ENCODE peak calls at places on chromosome 17, in six cellular contexts. G is cardiac muscle cell, I is endothelial cell, D is ascending aorta, M is psoas muscle, L is brain microvascular endothelial cell. J is an unnamed sample.

GRCh38 chr17:49471089-49471683 is 23.9 kb upstream of the NGFR start:
- DNase-seq in G (peak), I (no peak), D (no peak), M (peak), L (no peak), J (no peak)

GRCh38 chr17:49928826-49929475 is 40.0 kb upstream of the DLX4 start:
- DNase-seq in G (no peak), I (no peak), D (no peak), M (no peak), L (no peak), J (peak)

GRCh38 chr17:47305302-47305923 is 18.3 kb upstream of the EFCAB13 start:
- DNase-seq in G (no peak), I (no peak), D (peak), M (no peak), L (peak), J (no peak)

GRCh38 chr17:27322690-27323508 is 29.0 kb downstream of the WSB1 start:
- DNase-seq in G (no peak), I (no peak), D (no peak), M (no peak), L (no peak), J (no peak)

GRCh38 chr17:43814714-43815113 is 18.2 kb downstream of the MPP3 start:
- DNase-seq in G (no peak), I (no peak), D (no peak), M (no peak), L (peak), J (no peak)

GRCh38 chr17:27469256-27469655 is 13.0 kb downstream of the KSR1 start:
- DNase-seq in G (no peak), I (no peak), D (no peak), M (no peak), L (no peak), J (no peak)

GRCh38 chr17:29390856-29391631 is 881 bp downstream of the TAOK1 start:
- DNase-seq in G (peak), I (peak), D (peak), M (no peak), L (peak), J (peak)

GRCh38 chr17:40491486-40491885 is 9.9 kb downstream of the TNS4 start:
- DNase-seq in G (no peak), I (no peak), D (no peak), M (no peak), L (no peak), J (peak)

GRCh38 chr17:3167574-3167973 is 29.7 kb upstream of the OR1A2 start:
- DNase-seq in G (no peak), I (no peak), D (no peak), M (no peak), L (no peak), J (no peak)

GRCh38 chr17:49549691-49550678 is 25.7 kb upstream of the NXPH3 start:
- DNase-seq in G (no peak), I (no peak), D (peak), M (no peak), L (no peak), J (no peak)

DNA sequence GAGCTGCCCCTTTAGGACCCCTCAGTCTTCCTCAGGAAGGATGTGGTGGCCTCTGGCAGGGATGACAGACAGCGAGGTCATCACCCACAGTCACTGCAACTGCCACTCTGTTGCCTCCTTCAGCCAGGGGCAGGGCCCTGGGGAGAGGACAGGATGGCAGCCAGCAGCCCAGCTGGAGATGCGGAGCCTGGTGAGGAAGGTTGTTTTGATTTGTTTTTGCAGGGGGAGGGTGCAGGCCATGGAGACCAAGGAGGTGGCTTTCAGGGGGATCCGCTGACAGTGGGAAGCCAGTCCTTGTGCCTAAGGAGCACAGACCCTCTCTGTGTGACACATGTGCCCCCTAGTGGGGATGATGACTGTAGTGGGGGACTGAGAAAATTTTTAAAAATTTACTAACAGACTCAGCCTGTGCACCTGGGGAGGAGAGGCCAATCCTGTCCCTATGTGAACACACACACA is 7.4 kb downstream of the PRCD start:
- DNase-seq in G (peak), I (peak), D (peak), M (peak), L (peak), J (peak)
- TF ChIP-seq CTCF in G (peak), I (peak), D (peak), M (peak), L (peak), J (peak)

GRCh38 chr17:5438716-5439445 is at the start of gene C1QBP:
- DNase-seq in G (peak), I (peak), D (peak), M (peak), L (peak), J (peak)

GRCh38 chr17:5437721-5438317 is 1.1 kb downstream of the C1QBP start:
- DNase-seq in G (no peak), I (no peak), D (no peak), M (no peak), L (peak), J (no peak)

GRCh38 chr17:5443728-5444127 is 4.8 kb upstream of the C1QBP start:
- DNase-seq in G (no peak), I (no peak), D (no peak), M (no peak), L (no peak), J (no peak)

GRCh38 chr17:5434984-5435383 is 4.0 kb downstream of the C1QBP start:
- DNase-seq in G (no peak), I (no peak), D (no peak), M (no peak), L (no peak), J (peak)

DNA sequence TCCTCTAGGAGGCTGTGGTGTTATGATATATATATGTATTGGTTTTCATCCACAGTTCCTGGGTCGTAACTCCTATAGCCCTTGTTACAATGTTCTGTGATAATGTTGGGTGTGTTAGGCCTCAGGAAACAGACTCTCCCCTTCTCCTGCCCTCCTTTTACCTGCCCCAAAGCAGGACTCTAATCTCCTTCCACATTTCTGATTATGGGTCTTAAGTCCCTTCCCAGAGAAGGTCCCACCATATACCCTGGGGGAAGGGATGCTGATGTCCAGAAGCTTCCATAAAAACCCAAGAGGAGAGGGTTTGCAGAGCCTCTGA is 450 bp upstream of the C1QBP start:
- DNase-seq in G (no peak), I (no peak), D (no peak), M (no peak), L (no peak), J (no peak)
- TF ChIP-seq CTCF in G (peak), I (no peak), D (no peak), M (no peak), L (no peak), J (no peak)

DNA sequence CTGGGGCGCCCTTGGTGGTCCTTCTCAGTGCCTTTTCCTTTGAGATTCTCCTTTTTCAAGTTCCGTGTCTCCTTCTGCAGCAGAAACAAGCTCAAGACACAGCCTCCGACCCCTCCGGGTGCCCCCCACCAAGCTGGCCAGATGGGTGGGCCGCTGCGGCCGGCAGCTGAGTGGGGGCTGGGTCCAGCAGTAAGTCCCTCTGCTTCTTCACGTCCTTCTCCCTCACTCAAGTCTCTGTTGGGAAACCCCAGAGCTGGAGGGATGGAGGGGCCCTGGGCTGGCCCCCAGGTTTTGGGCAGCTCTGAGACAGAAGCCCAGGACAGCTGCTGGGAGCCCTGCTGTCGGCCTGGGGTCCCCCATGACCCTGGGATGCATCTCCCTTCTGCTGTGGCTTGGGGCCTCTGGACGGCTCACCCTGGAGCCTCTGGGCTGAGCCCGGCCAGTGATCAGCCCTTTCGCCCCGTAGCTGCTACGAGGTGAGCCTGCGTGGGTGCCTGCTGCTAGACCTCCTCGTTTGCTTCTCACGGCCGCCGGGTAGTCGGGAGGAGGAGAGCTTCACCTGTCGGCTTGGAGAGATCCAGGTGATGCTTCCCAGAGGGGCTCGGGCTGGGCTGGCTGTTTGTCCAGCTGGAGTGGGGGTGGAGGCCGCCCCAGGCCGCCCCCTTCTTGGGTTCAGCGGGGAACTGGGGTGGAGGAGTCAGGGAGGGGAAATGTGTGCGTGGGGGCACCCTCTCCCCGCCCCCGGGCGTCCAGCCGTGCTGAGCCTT is 10.7 kb downstream of the ENGASE start:
- DNase-seq in G (no peak), I (no peak), D (no peak), M (peak), L (no peak), J (no peak)
- TF ChIP-seq CTCF in G (no peak), I (no peak), D (no peak), M (no peak), L (no peak), J (no peak)

DNA sequence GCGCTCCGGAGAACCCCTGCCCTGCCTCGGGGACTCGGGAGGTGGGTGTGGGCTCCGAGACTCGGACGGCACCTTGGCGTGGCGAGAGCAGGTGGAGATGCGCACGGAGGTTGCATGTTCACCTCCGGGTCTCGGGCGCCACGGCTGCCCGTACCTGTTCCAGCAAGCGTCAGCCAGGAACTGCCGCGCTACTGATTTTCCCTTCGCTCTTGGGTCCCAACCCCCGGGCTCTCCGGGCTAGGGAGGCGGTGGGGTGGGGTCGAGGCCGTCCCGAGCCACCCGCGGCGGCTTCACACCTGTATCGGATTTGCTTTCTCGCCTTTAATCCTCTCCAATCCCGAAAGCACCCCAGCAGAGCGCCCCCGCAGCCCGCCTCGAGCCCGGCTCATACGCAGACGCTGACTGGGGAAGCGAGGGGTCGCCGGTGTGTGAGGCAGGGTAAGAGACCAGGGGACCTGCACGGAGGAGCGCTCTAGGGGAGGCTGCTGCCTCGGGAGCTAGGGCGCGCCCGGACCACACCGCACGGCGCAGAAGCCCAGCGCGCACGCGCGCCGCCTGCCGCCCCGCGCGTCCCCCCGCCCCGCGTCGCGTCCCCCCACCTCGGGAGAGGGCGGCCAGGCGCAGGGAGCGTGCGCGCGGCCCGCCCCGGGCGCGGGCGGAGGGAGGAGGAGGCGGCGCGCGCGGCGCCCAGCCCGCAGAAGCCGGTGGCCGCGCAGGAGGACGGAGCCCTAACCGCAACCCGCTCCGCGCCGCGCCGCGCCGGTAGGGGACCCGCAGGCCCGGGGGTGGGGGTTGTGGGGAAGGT is at the start of gene DUSP14:
- DNase-seq in G (peak), I (peak), D (peak), M (peak), L (peak), J (peak)
- TF ChIP-seq CTCF in G (no peak), I (no peak), D (no peak), M (no peak), L (no peak), J (no peak)